ENCODE peak calls at places on chromosomes 6 and 20, in seven cellular contexts. One of them, this sample, is unnamed.

GRCh38 chr6:69735029-69735428 is 61.8 kb downstream of the LMBRD1 start:
- DNase-seq in heart right ventricle: no peak
- DNase-seq in brain microvascular endothelial cell: no peak
- DNase-seq in upper lobe of right lung: no peak
- DNase-seq in tibial nerve: no peak
- DNase-seq in fibroblast of lung: no peak
- DNase-seq in heart left ventricle: no peak
- DNase-seq in this sample: no peak

GRCh38 chr20:55586626-55587025 is 418.7 kb downstream of the CBLN4 start:
- DNase-seq in heart right ventricle: no peak
- DNase-seq in brain microvascular endothelial cell: no peak
- DNase-seq in upper lobe of right lung: no peak
- DNase-seq in tibial nerve: no peak
- DNase-seq in fibroblast of lung: no peak
- DNase-seq in heart left ventricle: no peak
- DNase-seq in this sample: no peak

GRCh38 chr20:47727170-47727880 is 58.0 kb downstream of the SULF2 start:
- DNase-seq in heart right ventricle: peak; percentile 32
- DNase-seq in brain microvascular endothelial cell: no peak
- DNase-seq in upper lobe of right lung: peak; percentile 81
- DNase-seq in tibial nerve: peak; percentile 37
- DNase-seq in fibroblast of lung: no peak
- DNase-seq in heart left ventricle: peak; percentile 53
- DNase-seq in this sample: no peak

GRCh38 chr6:158142789-158143188 is 25.3 kb downstream of the SERAC1 start:
- DNase-seq in heart right ventricle: no peak
- DNase-seq in brain microvascular endothelial cell: peak; percentile 49
- DNase-seq in upper lobe of right lung: no peak
- DNase-seq in tibial nerve: no peak
- DNase-seq in fibroblast of lung: peak; percentile 59
- DNase-seq in heart left ventricle: no peak
- DNase-seq in this sample: peak; percentile 89

GRCh38 chr20:24321939-24322338 is 147.5 kb upstream of the SYNDIG1 start:
- DNase-seq in heart right ventricle: no peak
- DNase-seq in brain microvascular endothelial cell: no peak
- DNase-seq in upper lobe of right lung: no peak
- DNase-seq in tibial nerve: no peak
- DNase-seq in fibroblast of lung: no peak
- DNase-seq in heart left ventricle: no peak
- DNase-seq in this sample: no peak

GRCh38 chr6:3770023-3770422 is 18.5 kb upstream of the PXDC1 start:
- DNase-seq in heart right ventricle: no peak
- DNase-seq in brain microvascular endothelial cell: no peak
- DNase-seq in upper lobe of right lung: no peak
- DNase-seq in tibial nerve: no peak
- DNase-seq in fibroblast of lung: no peak
- DNase-seq in heart left ventricle: no peak
- DNase-seq in this sample: no peak

GRCh38 chr6:121652726-121653623 is 217.5 kb downstream of the GJA1 start:
- DNase-seq in heart right ventricle: no peak
- DNase-seq in brain microvascular endothelial cell: peak; percentile 81
- DNase-seq in upper lobe of right lung: no peak
- DNase-seq in tibial nerve: peak; percentile 79
- DNase-seq in fibroblast of lung: peak; percentile 92
- DNase-seq in heart left ventricle: no peak
- DNase-seq in this sample: peak; percentile 95

GRCh38 chr20:23265226-23265625 is 85.4 kb upstream of the NXT1 start:
- DNase-seq in heart right ventricle: no peak
- DNase-seq in brain microvascular endothelial cell: peak; percentile 60
- DNase-seq in upper lobe of right lung: no peak
- DNase-seq in tibial nerve: no peak
- DNase-seq in fibroblast of lung: peak; percentile 39
- DNase-seq in heart left ventricle: no peak
- DNase-seq in this sample: peak; percentile 55

GRCh38 chr20:11117808-11118528 is 444.2 kb upstream of the JAG1 start:
- DNase-seq in heart right ventricle: no peak
- DNase-seq in brain microvascular endothelial cell: peak; percentile 95
- DNase-seq in upper lobe of right lung: no peak
- DNase-seq in tibial nerve: no peak
- DNase-seq in fibroblast of lung: peak; percentile 61
- DNase-seq in heart left ventricle: no peak
- DNase-seq in this sample: peak; percentile 93

GRCh38 chr20:50645253-50646068 is 45.9 kb downstream of the RIPOR3 start:
- DNase-seq in heart right ventricle: peak; percentile 81
- DNase-seq in brain microvascular endothelial cell: peak; percentile 95
- DNase-seq in upper lobe of right lung: peak; percentile 76
- DNase-seq in tibial nerve: peak; percentile 60
- DNase-seq in fibroblast of lung: peak; percentile 99
- DNase-seq in heart left ventricle: peak; percentile 57
- DNase-seq in this sample: peak; percentile 97

GRCh38 chr20:64055893-64056638 is 6.6 kb upstream of the SOX18 start:
- DNase-seq in heart right ventricle: peak; percentile 81
- DNase-seq in brain microvascular endothelial cell: peak; percentile 17
- DNase-seq in upper lobe of right lung: no peak
- DNase-seq in tibial nerve: no peak
- DNase-seq in fibroblast of lung: no peak
- DNase-seq in heart left ventricle: peak; percentile 85
- DNase-seq in this sample: no peak

GRCh38 chr20:64056639-64056888 is 6.4 kb upstream of the TCEA2 start:
- DNase-seq in heart right ventricle: no peak
- DNase-seq in brain microvascular endothelial cell: no peak
- DNase-seq in upper lobe of right lung: no peak
- DNase-seq in tibial nerve: no peak
- DNase-seq in fibroblast of lung: no peak
- DNase-seq in heart left ventricle: peak; percentile 62
- DNase-seq in this sample: no peak

GRCh38 chr20:64056889-64057627 is 5.9 kb upstream of the TCEA2 start:
- DNase-seq in heart right ventricle: no peak
- DNase-seq in brain microvascular endothelial cell: no peak
- DNase-seq in upper lobe of right lung: no peak
- DNase-seq in tibial nerve: no peak
- DNase-seq in fibroblast of lung: no peak
- DNase-seq in heart left ventricle: no peak
- DNase-seq in this sample: no peak

GRCh38 chr20:64058536-64058935 is 4.5 kb upstream of the TCEA2 start:
- DNase-seq in heart right ventricle: no peak
- DNase-seq in brain microvascular endothelial cell: peak; percentile 73
- DNase-seq in upper lobe of right lung: no peak
- DNase-seq in tibial nerve: no peak
- DNase-seq in fibroblast of lung: no peak
- DNase-seq in heart left ventricle: no peak
- DNase-seq in this sample: no peak

GRCh38 chr20:64057628-64058498 is 5.1 kb upstream of the TCEA2 start:
- DNase-seq in heart right ventricle: peak; percentile 84
- DNase-seq in brain microvascular endothelial cell: peak; percentile 40
- DNase-seq in upper lobe of right lung: peak; percentile 87
- DNase-seq in tibial nerve: peak; percentile 63
- DNase-seq in fibroblast of lung: peak; percentile 43
- DNase-seq in heart left ventricle: peak; percentile 85
- DNase-seq in this sample: peak; percentile 48
- H3K4me3 ChIP-seq in heart right ventricle: peak overlapping the region; percentile 45
- H3K4me3 ChIP-seq in brain microvascular endothelial cell: no peak overlapping the region
- H3K4me3 ChIP-seq in upper lobe of right lung: peak overlapping the region; percentile 32
- H3K4me3 ChIP-seq in tibial nerve: no peak overlapping the region
- H3K4me3 ChIP-seq in fibroblast of lung: no peak overlapping the region
- H3K4me3 ChIP-seq in heart left ventricle: peak overlapping the region; percentile 40
- H3K4me3 ChIP-seq in this sample: no peak overlapping the region

DNA sequence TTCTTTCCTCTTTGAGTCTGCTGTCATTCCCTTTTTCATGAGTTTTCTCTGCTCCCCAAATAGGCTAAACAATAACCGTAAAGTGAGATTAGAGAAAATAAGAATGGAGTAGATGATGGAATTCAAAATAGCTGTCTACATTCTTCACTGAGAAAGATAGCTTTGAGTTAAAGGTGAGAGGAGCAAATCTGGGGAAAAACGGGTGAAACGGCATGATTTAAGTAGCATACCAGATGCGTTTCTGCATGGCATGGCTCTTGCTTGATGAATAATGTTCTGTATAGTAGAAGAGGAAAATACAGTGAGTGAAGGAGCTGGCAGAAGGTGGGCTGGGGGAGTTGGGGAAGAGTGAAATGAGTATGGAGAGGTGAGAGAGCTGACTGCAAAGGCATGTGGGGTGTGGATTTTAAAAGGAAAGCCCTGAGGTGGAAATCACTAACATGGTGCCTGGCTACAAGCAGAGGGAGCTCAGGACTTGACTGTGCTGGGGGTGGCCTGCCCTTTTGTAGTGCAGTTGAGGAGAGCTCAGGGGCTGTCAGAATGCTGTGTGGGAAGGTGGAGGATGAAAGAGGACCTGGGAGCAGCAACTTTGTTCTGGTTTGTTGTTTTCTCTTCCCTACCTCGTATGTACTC is 8.8 kb downstream of the BICRAL start:
- DNase-seq in heart right ventricle: no peak
- DNase-seq in brain microvascular endothelial cell: no peak
- DNase-seq in upper lobe of right lung: no peak
- DNase-seq in tibial nerve: no peak
- DNase-seq in fibroblast of lung: no peak
- DNase-seq in heart left ventricle: no peak
- DNase-seq in this sample: no peak
- TF ChIP-seq CTCF in heart right ventricle: no peak
- TF ChIP-seq CTCF in brain microvascular endothelial cell: no peak
- TF ChIP-seq CTCF in upper lobe of right lung: no peak
- TF ChIP-seq CTCF in tibial nerve: no peak
- TF ChIP-seq CTCF in fibroblast of lung: no peak
- TF ChIP-seq CTCF in heart left ventricle: no peak
- TF ChIP-seq CTCF in this sample: no peak

GRCh38 chr20:17850674-17851006 is 118.0 kb downstream of the SNX5 start:
- DNase-seq in heart right ventricle: no peak
- DNase-seq in brain microvascular endothelial cell: no peak
- DNase-seq in upper lobe of right lung: no peak
- DNase-seq in tibial nerve: no peak
- DNase-seq in fibroblast of lung: no peak
- DNase-seq in heart left ventricle: no peak
- DNase-seq in this sample: no peak
- H3K4me3 ChIP-seq in heart right ventricle: no peak overlapping the region
- H3K4me3 ChIP-seq in brain microvascular endothelial cell: no peak overlapping the region
- H3K4me3 ChIP-seq in upper lobe of right lung: no peak overlapping the region
- H3K4me3 ChIP-seq in tibial nerve: no peak overlapping the region
- H3K4me3 ChIP-seq in fibroblast of lung: no peak overlapping the region
- H3K4me3 ChIP-seq in heart left ventricle: no peak overlapping the region
- H3K4me3 ChIP-seq in this sample: no peak overlapping the region

DNA sequence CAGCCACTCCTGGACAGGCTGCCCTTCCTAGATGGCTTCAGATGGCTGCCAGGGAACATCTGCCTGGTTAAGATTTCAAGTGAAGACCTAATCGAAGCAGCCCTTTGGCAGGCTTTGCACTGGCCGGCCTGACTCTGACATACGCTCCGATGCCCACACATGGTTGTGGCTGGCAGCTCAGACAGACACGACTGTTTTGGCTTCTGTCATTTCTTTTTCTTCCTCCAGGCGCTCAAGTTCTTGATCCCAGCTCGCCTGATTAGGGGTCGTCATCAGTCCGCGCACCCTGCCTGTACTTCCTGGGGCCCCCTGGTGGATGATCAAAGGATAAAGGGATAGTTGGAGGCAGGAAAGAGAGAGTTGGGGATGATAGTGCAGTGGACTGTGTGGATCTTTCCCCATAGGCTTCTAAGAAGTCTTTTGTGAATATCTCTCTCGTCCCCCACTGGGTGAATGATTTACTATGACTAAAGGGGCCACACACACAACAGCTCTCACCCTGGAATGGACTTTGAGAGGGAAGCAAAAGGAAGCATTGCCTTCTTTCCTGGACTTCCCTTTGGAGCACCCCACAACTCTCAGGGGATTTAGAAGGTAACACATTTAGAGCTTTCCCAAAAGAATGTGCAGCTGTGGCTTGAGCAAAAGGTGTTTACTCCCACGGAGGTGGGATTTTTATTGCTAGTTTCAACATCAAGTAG is 21.4 kb upstream of the TRAM2 start:
- DNase-seq in heart right ventricle: peak; percentile 36
- DNase-seq in brain microvascular endothelial cell: peak; percentile 85
- DNase-seq in upper lobe of right lung: no peak
- DNase-seq in tibial nerve: peak; percentile 62
- DNase-seq in fibroblast of lung: peak; percentile 81
- DNase-seq in heart left ventricle: peak; percentile 61
- DNase-seq in this sample: peak; percentile 86
- TF ChIP-seq CTCF in heart right ventricle: peak; percentile 76
- TF ChIP-seq CTCF in brain microvascular endothelial cell: peak; percentile 91
- TF ChIP-seq CTCF in upper lobe of right lung: peak; percentile 67
- TF ChIP-seq CTCF in tibial nerve: peak; percentile 51
- TF ChIP-seq CTCF in fibroblast of lung: peak; percentile 72
- TF ChIP-seq CTCF in heart left ventricle: peak; percentile 64
- TF ChIP-seq CTCF in this sample: peak; percentile 83

This sample was measured in fibroblast of mammary gland.